ENCODE peak calls at places on chromosomes 2 and 18, in ten cellular contexts. I, M, O, S, H, P, X, T, J and L are unnamed samples.

GRCh38 chr2:39094717-39095363 is 26.0 kb downstream of the SOS1 start:
- DNase-seq in M (no peak), P (peak), O (no peak), T (peak), I (no peak), H (no peak), X (no peak), S (no peak), J (no peak), L (no peak)

GRCh38 chr2:98385050-98385699 is 38.9 kb downstream of the CNGA3 start:
- DNase-seq in X (peak), H (peak), M (peak), I (peak), S (peak), O (peak), J (peak), P (peak), T (peak), L (peak)

GRCh38 chr2:119255760-119256573 is 32.3 kb downstream of the STEAP3 start:
- DNase-seq in H (no peak), X (no peak), P (peak), S (no peak), J (no peak), I (no peak), M (peak), O (no peak), T (peak), L (no peak)

GRCh38 chr2:240237609-240238151 is 97.2 kb upstream of the OTOS start:
- DNase-seq in I (no peak), P (peak), M (peak), X (peak), S (no peak), J (peak), T (peak), H (peak), O (no peak), L (no peak)

GRCh38 chr2:230660294-230661060 is 52.2 kb upstream of the CAB39 start:
- DNase-seq in P (no peak), S (peak), O (no peak), T (no peak), X (peak), M (no peak), H (no peak), J (no peak), I (no peak), L (no peak)

GRCh38 chr2:197777823-197778407 is 7.2 kb downstream of the BOLL start:
- DNase-seq in X (no peak), H (no peak), I (peak), T (peak), O (no peak), J (no peak), P (peak), S (no peak), M (peak), L (no peak)

GRCh38 chr2:194567661-194568017 is 1089.4 kb upstream of the SLC39A10 start:
- DNase-seq in O (no peak), M (no peak), T (no peak), X (no peak), P (no peak), S (no peak), I (no peak), J (no peak), H (no peak), L (no peak)

GRCh38 chr2:45083175-45083574 is 73.9 kb upstream of the SIX2 start:
- DNase-seq in H (no peak), T (peak), O (no peak), J (no peak), I (no peak), M (no peak), X (no peak), S (no peak), P (peak), L (no peak)

GRCh38 chr2:95159690-95160449 is at the start of gene ZNF514:
- DNase-seq in S (peak), I (peak), M (peak), H (peak), X (peak), O (peak), P (peak), T (peak), J (peak), L (peak)

GRCh38 chr18:55588001-55588875 is at the start of gene TCF4:
- DNase-seq in O (peak), M (peak), X (peak), I (peak), S (peak), H (peak), J (peak), P (peak), T (peak), L (peak)

GRCh38 chr2:10787176-10787968 is 25.2 kb downstream of the PDIA6 start:
- DNase-seq in I (no peak), S (no peak), H (peak), X (no peak), M (peak), T (peak), P (no peak), O (no peak), J (no peak), L (no peak)

GRCh38 chr2:161486111-161486510 is 70.0 kb downstream of the TBR1 start:
- DNase-seq in P (no peak), M (peak), O (no peak), H (no peak), X (no peak), I (no peak), J (no peak), T (no peak), S (no peak), L (no peak)

GRCh38 chr2:212402316-212402715 is 136.3 kb downstream of the ERBB4 start:
- DNase-seq in T (no peak), H (no peak), I (no peak), X (no peak), O (no peak), P (no peak), M (no peak), S (no peak), J (no peak), L (no peak)

GRCh38 chr2:230217424-230217823 is 2.4 kb downstream of the SP110 start:
- DNase-seq in J (no peak), T (no peak), H (no peak), S (no peak), P (no peak), X (no peak), M (no peak), O (no peak), I (no peak), L (no peak)

GRCh38 chr18:27109403-27109802 is 75.7 kb downstream of the CHST9 start:
- DNase-seq in T (no peak), I (no peak), M (no peak), P (no peak), H (no peak), J (no peak), O (no peak), S (no peak), X (peak), L (no peak)

GRCh38 chr2:85188852-85189251 is 55.7 kb downstream of the TCF7L1 start:
- DNase-seq in M (no peak), P (no peak), T (no peak), X (no peak), H (no peak), S (no peak), O (no peak), I (no peak), J (no peak), L (no peak)

GRCh38 chr18:79571221-79572092 is 108.1 kb upstream of the CTDP1 start:
- DNase-seq in S (peak), M (no peak), X (no peak), O (no peak), J (peak), T (no peak), H (peak), I (no peak), P (no peak), L (peak)

GRCh38 chr2:112880081-112880531 is 30.9 kb upstream of the IL37 start:
- DNase-seq in M (peak), T (peak), H (no peak), S (no peak), O (no peak), J (no peak), I (no peak), P (peak), X (no peak), L (no peak)

GRCh38 chr2:64426191-64426952 is 27.6 kb upstream of the LGALSL start:
- DNase-seq in J (no peak), T (peak), S (no peak), X (no peak), H (no peak), I (no peak), P (peak), M (peak), O (no peak), L (no peak)

GRCh38 chr2:127407091-127407490 is 11.1 kb upstream of the PROC start:
- DNase-seq in S (no peak), X (no peak), O (no peak), P (no peak), M (no peak), I (no peak), H (no peak), J (no peak), T (no peak), L (no peak)

GRCh38 chr2:4628931-4629565 is 925.7 kb downstream of the DCDC2C start:
- DNase-seq in S (no peak), I (no peak), O (no peak), J (no peak), T (no peak), M (no peak), P (no peak), X (no peak), H (no peak), L (no peak)

GRCh38 chr2:106866636-106867035 is 19.3 kb downstream of the ST6GAL2 start:
- DNase-seq in X (no peak), O (no peak), I (no peak), H (no peak), T (peak), M (no peak), S (no peak), P (peak), J (no peak), L (no peak)

GRCh38 chr2:106867231-106867943 is 18.6 kb downstream of the ST6GAL2 start:
- DNase-seq in M (no peak), X (no peak), J (no peak), O (no peak), P (no peak), I (no peak), S (no peak), T (no peak), H (no peak), L (no peak)

GRCh38 chr2:106859498-106859897 is 26.5 kb downstream of the ST6GAL2 start:
- DNase-seq in O (no peak), H (no peak), X (no peak), T (no peak), S (no peak), P (no peak), M (no peak), I (no peak), J (no peak), L (no peak)

GRCh38 chr2:106864051-106864450 is 21.9 kb downstream of the ST6GAL2 start:
- DNase-seq in T (no peak), M (no peak), H (peak), P (no peak), X (no peak), I (no peak), J (no peak), S (no peak), O (no peak), L (no peak)

GRCh38 chr2:106863387-106863786 is 22.6 kb downstream of the ST6GAL2 start:
- DNase-seq in T (no peak), M (no peak), X (no peak), I (no peak), H (no peak), J (no peak), S (no peak), O (no peak), P (no peak), L (no peak)
- TF ChIP-seq CTCF in T (peak), M (peak), X (no peak), I (no peak), H (peak), J (no peak), S (no peak), O (peak), P (no peak), L (no peak)

DNA sequence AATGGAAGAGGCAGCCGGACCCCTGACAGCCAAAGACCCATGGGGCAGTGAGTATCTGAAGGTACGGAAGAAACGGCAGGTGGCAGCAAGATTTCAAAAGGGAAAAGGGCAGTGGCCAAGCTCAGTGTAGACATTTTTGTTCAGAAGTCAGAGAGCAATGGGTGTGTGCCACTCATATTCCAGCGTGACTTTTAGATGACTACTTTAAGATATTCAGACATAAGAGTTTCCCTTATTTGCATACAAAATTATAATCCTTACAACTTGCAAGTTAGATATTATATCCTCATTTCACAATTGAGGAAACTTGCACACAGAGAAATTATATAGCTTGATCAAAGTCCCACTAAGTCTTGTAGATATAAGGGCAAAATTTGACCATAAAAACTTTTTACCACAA is 60.7 kb upstream of the CYTIP start:
- DNase-seq in X (no peak), T (no peak), J (no peak), H (no peak), P (no peak), O (no peak), M (no peak), I (no peak), S (no peak), L (no peak)
- TF ChIP-seq CTCF in X (no peak), T (no peak), J (no peak), H (no peak), P (no peak), O (no peak), M (no peak), I (no peak), S (no peak), L (no peak)

GRCh38 chr18:12948055-12948804 is 419 bp downstream of the SEH1L start:
- DNase-seq in S (peak), T (peak), H (no peak), X (peak), P (peak), O (peak), I (peak), M (peak), J (peak), L (peak)
- TF ChIP-seq CTCF in S (no peak), T (no peak), H (peak), X (no peak), P (no peak), O (no peak), I (no peak), M (no peak), J (peak), L (no peak)

GRCh38 chr2:117537030-117537429 is 277.5 kb upstream of the DDX18 start:
- DNase-seq in T (no peak), P (no peak), J (no peak), M (no peak), X (no peak), I (no peak), O (no peak), S (no peak), H (no peak), L (no peak)

GRCh38 chr2:117536139-117536538 is 278.4 kb upstream of the DDX18 start:
- DNase-seq in P (no peak), H (no peak), I (no peak), T (no peak), M (peak), J (no peak), X (peak), S (no peak), O (no peak), L (no peak)
- TF ChIP-seq CTCF in P (no peak), H (peak), I (peak), T (no peak), M (peak), J (no peak), X (peak), S (peak), O (peak), L (no peak)